ENCODE peak calls at places on chromosome 5, in four cellular contexts. G, E, L and I are unnamed samples.

GRCh38 chr5:147188200-147189108 is 46.4 kb upstream of the STK32A start:
- DNase-seq in G (peak; percentile 52), E (no peak), L (peak; percentile 72), I (peak; percentile 68)

GRCh38 chr5:99081711-99082110 is 152.9 kb upstream of the CHD1 start:
- DNase-seq in G (no peak), E (no peak), L (no peak), I (no peak)

GRCh38 chr5:149961186-149961685 is 678 bp downstream of the SLC26A2 start:
- DNase-seq in G (no peak), E (no peak), L (peak; percentile 17), I (peak; percentile 9)

GRCh38 chr5:179120421-179120861 is 60.3 kb downstream of the ZNF354C start:
- DNase-seq in G (no peak), E (no peak), L (no peak), I (no peak)

GRCh38 chr5:80654054-80654390 is 430 bp upstream of the MSH3 start:
- DNase-seq in G (peak; percentile 23), E (peak; percentile 76), L (peak; percentile 56), I (no peak)

GRCh38 chr5:154312571-154312970 is 122.0 kb downstream of the GALNT10 start:
- DNase-seq in G (no peak), E (no peak), L (peak; percentile 10), I (peak; percentile 44)

GRCh38 chr5:153974131-153974812 is 64.4 kb downstream of the FAM114A2 start:
- DNase-seq in G (peak; percentile 66), E (peak; percentile 9), L (peak; percentile 60), I (peak; percentile 43)

GRCh38 chr5:90530736-90531487 is 1.5 kb upstream of the LYSMD3 start:
- DNase-seq in G (no peak), E (no peak), L (no peak), I (no peak)

GRCh38 chr5:644509-644908 is 32.4 kb downstream of the CEP72 start:
- DNase-seq in G (no peak), E (no peak), L (no peak), I (no peak)

GRCh38 chr5:40436535-40437237 is 243.0 kb upstream of the PTGER4 start:
- DNase-seq in G (peak; percentile 16), E (no peak), L (no peak), I (no peak)

GRCh38 chr5:73938280-73938937 is 312.4 kb downstream of the ARHGEF28 start:
- DNase-seq in G (no peak), E (no peak), L (peak; percentile 98), I (peak; percentile 96)

GRCh38 chr5:132410451-132411381 is 41.2 kb downstream of the SLC22A5 start:
- DNase-seq in G (peak; percentile 86), E (peak; percentile 92), L (peak; percentile 85), I (peak; percentile 83)

GRCh38 chr5:181126841-181127240 is 4.1 kb downstream of the OR2V1 start:
- DNase-seq in G (no peak), E (no peak), L (no peak), I (no peak)

GRCh38 chr5:24643880-24644279 is 898 bp downstream of the CDH10 start:
- DNase-seq in G (no peak), E (no peak), L (no peak), I (no peak)

GRCh38 chr5:114358329-114358728 is 3.5 kb upstream of the KCNN2 start:
- DNase-seq in G (no peak), E (no peak), L (peak; percentile 17), I (no peak)

GRCh38 chr5:118968925-118969375 is 19.4 kb downstream of the DTWD2 start:
- DNase-seq in G (no peak), E (no peak), L (no peak), I (peak; percentile 30)